ENCODE peak calls at places on chromosomes 1 and 21, in seven cellular contexts. M is skeletal muscle cell, U is ovary, K is cardiac muscle cell, O is right cardiac atrium, C is GM12865, J is fibroblast of lung. B is an unnamed sample.

GRCh38 chr1:150789396-150789795 is 18.7 kb downstream of the CTSK start:
- DNase-seq in M (no peak), U (peak), O (no peak), J (no peak), K (no peak), C (no peak), B (no peak)

GRCh38 chr1:15786581-15786980 is 20.9 kb downstream of the UQCRHL start:
- DNase-seq in K (no peak), U (peak), M (no peak), O (peak), J (peak), C (no peak), B (no peak)

GRCh38 chr1:215082532-215083407 is at the start of gene KCNK2:
- DNase-seq in C (no peak), J (peak), O (peak), M (no peak), U (peak), K (peak), B (no peak)

GRCh38 chr1:5108740-5109139 is 454.3 kb downstream of the AJAP1 start:
- DNase-seq in C (no peak), M (no peak), O (no peak), U (no peak), J (no peak), K (no peak), B (no peak)

GRCh38 chr1:182968846-182969734 is 16.1 kb upstream of the SHCBP1L start:
- DNase-seq in O (no peak), C (no peak), U (no peak), K (no peak), J (no peak), M (no peak), B (no peak)

GRCh38 chr1:19730793-19731192 is 66.1 kb downstream of the HTR6 start:
- DNase-seq in U (no peak), C (no peak), J (no peak), K (no peak), M (no peak), O (no peak), B (no peak)

GRCh38 chr1:209797978-209798639 is 7.8 kb downstream of the IRF6 start:
- DNase-seq in K (no peak), M (no peak), U (no peak), C (no peak), O (no peak), J (peak), B (no peak)

GRCh38 chr1:115063238-115063901 is 25.9 kb downstream of the TSPAN2 start:
- DNase-seq in O (no peak), U (no peak), J (peak), C (peak), M (no peak), K (no peak), B (no peak)

GRCh38 chr1:244065063-244065788 is 14.1 kb downstream of the ZBTB18 start:
- DNase-seq in J (peak), O (no peak), M (no peak), U (no peak), C (no peak), K (no peak), B (no peak)

GRCh38 chr1:150259217-150259616 is 1.6 kb downstream of the CA14 start:
- DNase-seq in U (peak), M (no peak), J (no peak), O (peak), C (no peak), K (peak), B (no peak)

GRCh38 chr1:213231795-213232231 is 180.8 kb downstream of the RPS6KC1 start:
- DNase-seq in C (no peak), M (peak), O (no peak), K (no peak), J (peak), U (no peak), B (no peak)

GRCh38 chr1:183416850-183417690 is 1.1 kb downstream of the NMNAT2 start:
- DNase-seq in K (peak), O (peak), U (peak), M (peak), J (peak), C (no peak), B (no peak)

GRCh38 chr1:244836598-244836997 is 1.1 kb downstream of the COX20 start:
- DNase-seq in M (no peak), J (no peak), C (no peak), K (no peak), U (no peak), O (no peak), B (no peak)

GRCh38 chr21:20639026-20639425 is 359.2 kb upstream of the NCAM2 start:
- DNase-seq in M (peak), O (no peak), C (no peak), J (no peak), K (no peak), U (no peak), B (no peak)

GRCh38 chr1:37477946-37478345 is 3.6 kb downstream of the ZC3H12A start:
- DNase-seq in J (no peak), U (no peak), C (peak), K (no peak), O (no peak), M (no peak), B (no peak)
- H3K4me3 ChIP-seq in J (peak), U (no peak), C (peak), K (no peak), O (no peak), M (peak), B (peak)

GRCh38 chr1:10396870-10397269 is 2.0 kb upstream of the PGD start:
- DNase-seq in K (no peak), O (no peak), C (no peak), U (no peak), M (no peak), J (no peak), B (no peak)

GRCh38 chr1:10399487-10399917 is 638 bp downstream of the PGD start:
- DNase-seq in M (no peak), J (peak), K (no peak), O (no peak), U (no peak), C (no peak), B (no peak)

GRCh38 chr1:10398734-10399486 is at the start of gene PGD:
- DNase-seq in M (peak), C (peak), K (peak), U (peak), O (peak), J (peak), B (peak)

GRCh38 chr1:10400013-10400412 is 1.1 kb downstream of the PGD start:
- DNase-seq in U (no peak), K (no peak), M (no peak), J (no peak), O (no peak), C (no peak), B (no peak)

GRCh38 chr1:10398278-10398733 is 558 bp upstream of the PGD start:
- DNase-seq in J (no peak), U (no peak), O (no peak), C (no peak), K (no peak), M (no peak), B (no peak)
- H3K4me3 ChIP-seq in J (peak), U (peak), O (peak), C (peak), K (peak), M (peak), B (peak)

GRCh38 chr21:34743831-34744230 is 75.0 kb downstream of the CLIC6 start:
- DNase-seq in C (no peak), K (no peak), O (no peak), U (no peak), J (peak), M (peak), B (no peak)

GRCh38 chr21:34743285-34743684 is 74.5 kb downstream of the CLIC6 start:
- DNase-seq in K (no peak), U (no peak), C (no peak), J (no peak), M (no peak), O (no peak), B (no peak)

GRCh38 chr21:34744801-34745200 is 76.0 kb downstream of the CLIC6 start:
- DNase-seq in O (no peak), C (no peak), K (no peak), U (no peak), M (no peak), J (no peak), B (no peak)

GRCh38 chr21:34748862-34749261 is 80.1 kb downstream of the CLIC6 start:
- DNase-seq in M (no peak), K (no peak), C (no peak), O (no peak), U (no peak), J (no peak), B (no peak)

DNA sequence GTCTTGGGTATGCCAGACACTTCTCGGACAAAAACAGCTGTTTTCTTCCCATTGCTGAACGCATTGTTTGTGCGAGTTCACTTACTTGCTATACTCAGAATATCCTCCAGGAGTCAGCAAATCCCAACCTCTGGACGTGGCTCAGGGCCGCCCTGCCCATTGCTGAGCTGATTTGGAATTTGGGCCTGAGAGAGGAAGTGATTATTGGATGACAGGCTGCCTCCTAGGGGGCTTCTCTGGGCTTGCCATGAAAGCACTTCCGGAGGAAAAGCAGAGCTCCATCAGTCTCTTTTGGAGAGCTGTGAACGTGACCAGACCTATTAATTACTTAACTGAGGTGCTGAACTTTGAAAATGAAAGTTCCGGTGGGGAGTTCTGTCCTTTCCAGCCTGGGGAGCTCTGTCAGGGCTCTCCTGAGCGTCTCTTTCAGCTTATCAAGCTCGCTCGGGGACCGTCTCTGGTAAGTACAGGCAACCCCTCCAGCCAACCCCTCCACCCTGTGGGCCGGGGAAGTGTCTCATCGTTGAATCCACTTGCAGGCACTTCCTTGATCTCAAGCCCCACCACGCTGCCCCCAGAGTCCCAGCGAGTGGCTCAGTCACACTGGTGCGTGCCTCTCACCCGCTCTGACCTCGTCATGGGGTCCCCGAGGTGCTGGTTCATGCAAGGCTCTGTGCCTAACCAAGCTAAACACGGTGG is 76.9 kb downstream of the CLIC6 start:
- DNase-seq in J (peak), M (peak), K (peak), U (peak), O (peak), C (peak), B (peak)
- H3K4me3 ChIP-seq in J (no peak), M (peak), K (no peak), U (no peak), O (no peak), C (peak), B (peak)

GRCh38 chr1:92411511-92411910 is 75.2 kb downstream of the GFI1 start:
- DNase-seq in U (no peak), O (no peak), K (no peak), J (peak), M (peak), C (no peak), B (no peak)

GRCh38 chr1:92404661-92405060 is 82.1 kb downstream of the GFI1 start:
- DNase-seq in K (no peak), M (no peak), J (peak), U (no peak), C (no peak), O (no peak), B (no peak)

GRCh38 chr1:92410706-92411105 is 76.0 kb downstream of the GFI1 start:
- DNase-seq in K (no peak), J (no peak), U (no peak), O (no peak), M (no peak), C (no peak), B (no peak)

GRCh38 chr1:92408825-92409224 is 77.9 kb downstream of the GFI1 start:
- DNase-seq in C (no peak), M (no peak), K (no peak), O (no peak), J (peak), U (no peak), B (no peak)

GRCh38 chr1:92409946-92410345 is 76.8 kb downstream of the GFI1 start:
- DNase-seq in K (no peak), O (no peak), M (no peak), J (no peak), U (no peak), C (no peak), B (no peak)
- H3K4me3 ChIP-seq in K (no peak), O (no peak), M (no peak), J (no peak), U (no peak), C (no peak), B (no peak)

GRCh38 chr1:159250817-159251216 is 46.1 kb downstream of the ACKR1 start:
- DNase-seq in J (no peak), K (peak), O (no peak), U (no peak), C (no peak), M (no peak), B (no peak)
- H3K4me3 ChIP-seq in J (no peak), K (no peak), O (no peak), U (no peak), C (no peak), M (no peak), B (no peak)

GRCh38 chr1:66437136-66437401 is 96.9 kb upstream of the SGIP1 start:
- DNase-seq in O (no peak), C (peak), M (no peak), K (no peak), U (no peak), J (no peak), B (no peak)
- H3K4me3 ChIP-seq in O (no peak), C (no peak), M (no peak), K (no peak), U (no peak), J (no peak), B (no peak)

DNA sequence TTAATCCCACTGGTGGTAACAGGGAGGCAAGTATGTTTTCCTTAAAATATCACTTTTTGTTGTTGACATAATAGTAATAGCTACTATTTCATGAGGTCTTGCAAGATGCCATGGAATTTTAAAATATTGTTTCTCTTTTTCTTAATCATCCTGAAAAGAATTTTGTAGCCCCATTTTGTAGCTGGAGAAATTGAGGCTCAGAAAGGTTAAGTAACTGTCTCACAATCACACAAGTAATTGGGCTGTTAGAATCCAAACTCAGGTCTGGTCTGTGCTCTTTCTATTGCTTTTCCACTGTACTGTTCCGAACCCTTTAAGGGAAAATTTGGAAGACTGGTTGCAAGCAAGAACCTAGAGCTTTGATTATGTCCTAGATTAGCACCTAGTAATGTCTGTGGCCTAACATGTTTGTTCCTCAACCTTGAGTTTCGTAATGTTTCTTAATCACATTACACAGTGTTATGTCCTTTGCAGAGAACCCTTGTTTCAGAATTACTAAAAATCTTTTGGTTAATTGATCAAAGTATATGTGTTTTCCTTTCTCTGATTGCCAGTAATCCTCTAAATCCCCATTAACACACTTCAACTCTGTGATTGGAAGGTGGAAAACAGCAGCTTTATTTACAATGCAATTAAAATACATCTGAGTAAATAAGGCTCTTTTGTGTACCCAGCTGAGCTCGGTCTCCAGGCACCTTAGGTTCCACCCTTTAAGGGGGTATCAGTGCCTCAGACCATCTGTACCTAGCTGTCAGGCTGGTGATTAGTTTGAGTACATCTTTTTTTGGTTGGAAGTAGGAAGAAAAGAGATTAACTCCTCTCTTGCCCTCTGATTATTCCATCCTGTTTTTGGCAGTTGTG is 10.4 kb downstream of the LRRC42 start:
- DNase-seq in J (no peak), O (no peak), U (no peak), K (no peak), C (no peak), M (no peak), B (no peak)
- H3K4me3 ChIP-seq in J (no peak), O (no peak), U (no peak), K (no peak), C (no peak), M (no peak), B (no peak)

B was measured in GM06990.